ENCODE peak calls at places on chromosomes 12 and 14, in nine cellular contexts. V, O, P, B, X, H, Z, N and G are unnamed samples.

GRCh38 chr14:75636100-75636692 is 24.5 kb downstream of the ERG28 start:
- DNase-seq in N (peak), X (no peak), P (no peak), H (peak), Z (no peak), B (no peak), V (no peak), O (no peak), G (no peak)

GRCh38 chr14:52325126-52325525 is 11.0 kb downstream of the PTGER2 start:
- DNase-seq in N (no peak), O (no peak), B (peak), H (no peak), P (peak), Z (peak), V (peak), X (no peak), G (peak)

GRCh38 chr12:57518920-57519757 is 1.2 kb downstream of the DDIT3 start:
- DNase-seq in N (no peak), H (peak), X (peak), B (no peak), Z (peak), P (no peak), V (peak), O (peak), G (no peak)

GRCh38 chr12:114476159-114476558 is 70.2 kb upstream of the TBX5 start:
- DNase-seq in O (no peak), H (peak), X (no peak), N (no peak), P (no peak), V (no peak), B (no peak), Z (peak), G (no peak)

GRCh38 chr14:72476657-72477499 is 417.0 kb downstream of the DPF3 start:
- DNase-seq in B (peak), V (peak), N (no peak), H (peak), P (peak), X (no peak), O (no peak), Z (peak), G (peak)

GRCh38 chr14:53528114-53528513 is 375.0 kb upstream of the DDHD1 start:
- DNase-seq in H (peak), V (no peak), O (no peak), N (no peak), B (no peak), Z (no peak), X (no peak), P (no peak), G (no peak)

GRCh38 chr12:106126441-106127288 is 12.1 kb downstream of the NUAK1 start:
- DNase-seq in V (no peak), P (no peak), B (no peak), H (peak), X (no peak), O (no peak), Z (peak), N (no peak), G (no peak)

GRCh38 chr12:118611295-118611694 is 234.9 kb downstream of the SUDS3 start:
- DNase-seq in N (no peak), X (no peak), O (no peak), B (no peak), P (no peak), Z (no peak), H (no peak), V (no peak), G (no peak)

GRCh38 chr12:57519758-57520007 is 631 bp downstream of the DDIT3 start:
- DNase-seq in X (no peak), Z (no peak), V (peak), B (no peak), O (no peak), N (no peak), H (no peak), P (no peak), G (no peak)

GRCh38 chr14:82657186-82657675 is 1123.6 kb upstream of the SEL1L start:
- DNase-seq in B (no peak), X (no peak), P (no peak), Z (no peak), N (no peak), H (no peak), V (no peak), O (no peak), G (no peak)

GRCh38 chr12:127485528-127485927 is 781.4 kb upstream of the TMEM132C start:
- DNase-seq in Z (peak), P (no peak), H (no peak), N (peak), O (no peak), X (no peak), V (peak), B (peak), G (no peak)

GRCh38 chr14:28467611-28468010 is 299.0 kb upstream of the FOXG1 start:
- DNase-seq in B (no peak), V (no peak), N (no peak), P (no peak), O (no peak), H (no peak), Z (no peak), X (no peak), G (no peak)

GRCh38 chr14:88321692-88322504 is 1.2 kb downstream of the KCNK10 start:
- DNase-seq in O (no peak), B (no peak), V (no peak), N (no peak), X (no peak), Z (no peak), P (no peak), H (no peak), G (no peak)

GRCh38 chr14:91294153-91294552 is 49.6 kb upstream of the GPR68 start:
- DNase-seq in N (no peak), P (no peak), V (no peak), O (peak), X (no peak), B (no peak), H (no peak), Z (no peak), G (no peak)

GRCh38 chr14:50971122-50971781 is 27.0 kb upstream of the PYGL start:
- DNase-seq in O (no peak), H (no peak), P (no peak), B (no peak), Z (no peak), X (no peak), V (no peak), N (no peak), G (no peak)

GRCh38 chr12:62621239-62621638 is 154.6 kb downstream of the MON2 start:
- DNase-seq in O (no peak), H (no peak), V (no peak), Z (no peak), B (no peak), X (no peak), N (no peak), P (no peak), G (no peak)

GRCh38 chr14:44494125-44494524 is 13.0 kb downstream of the FSCB start:
- DNase-seq in O (no peak), X (no peak), P (no peak), N (no peak), H (no peak), B (no peak), Z (no peak), V (no peak), G (no peak)

GRCh38 chr14:101707285-101707842 is 54.1 kb upstream of the PPP2R5C start:
- DNase-seq in N (no peak), Z (peak), B (peak), O (no peak), P (peak), H (peak), V (peak), X (peak), G (peak)

GRCh38 chr14:71103662-71104484 is 196.6 kb downstream of the PCNX1 start:
- DNase-seq in Z (peak), V (no peak), H (peak), O (no peak), N (no peak), X (no peak), P (peak), B (no peak), G (peak)

GRCh38 chr14:69077841-69078240 is 75.1 kb downstream of the DCAF5 start:
- DNase-seq in V (no peak), N (no peak), P (no peak), X (no peak), O (no peak), B (no peak), H (peak), Z (peak), G (no peak)

GRCh38 chr12:40622246-40622838 is 69.9 kb upstream of the CNTN1 start:
- DNase-seq in B (peak), H (peak), Z (peak), N (peak), V (peak), X (peak), O (peak), P (peak), G (no peak)

GRCh38 chr12:116244001-116244400 is 33.5 kb downstream of the MED13L start:
- DNase-seq in N (no peak), V (no peak), X (no peak), H (peak), B (no peak), P (no peak), O (no peak), Z (peak), G (no peak)

GRCh38 chr12:45170456-45171042 is 45.3 kb upstream of the ANO6 start:
- DNase-seq in B (peak), P (peak), H (peak), V (peak), Z (peak), X (peak), N (peak), O (peak), G (peak)

GRCh38 chr12:18428416-18428815 is 167.1 kb downstream of the PIK3C2G start:
- DNase-seq in P (no peak), H (peak), O (no peak), N (no peak), V (no peak), Z (peak), X (no peak), B (no peak), G (no peak)

GRCh38 chr14:74141703-74142102 is 56.9 kb downstream of the LIN52 start:
- DNase-seq in V (no peak), N (no peak), B (no peak), X (no peak), H (peak), O (no peak), Z (no peak), P (no peak), G (no peak)

GRCh38 chr12:106133136-106134087 is 5.3 kb downstream of the NUAK1 start:
- DNase-seq in Z (peak), O (no peak), N (no peak), V (no peak), X (no peak), P (no peak), H (peak), B (no peak), G (no peak)

GRCh38 chr12:82803201-82803600 is 116.5 kb downstream of the TMTC2 start:
- DNase-seq in O (no peak), V (no peak), B (no peak), H (no peak), Z (no peak), X (no peak), P (no peak), N (no peak), G (no peak)

GRCh38 chr12:71436696-71437095 is 2.9 kb upstream of the LGR5 start:
- DNase-seq in N (no peak), H (no peak), O (no peak), V (no peak), P (no peak), Z (no peak), X (no peak), B (no peak), G (no peak)